ENCODE peak calls at places on chromosome 4, in four cellular contexts. One of them, this sample, is unnamed.

GRCh38 chr4:3413217-3413671 is 28.5 kb upstream of the HGFAC start:
- DNase-seq in K562: no peak
- DNase-seq in HepG2: no peak
- DNase-seq in H1: no peak
- DNase-seq in this sample: no peak

GRCh38 chr4:57037982-57038604 is 59.4 kb downstream of the POLR2B start:
- DNase-seq in K562: peak
- DNase-seq in HepG2: peak
- DNase-seq in H1: peak
- DNase-seq in this sample: peak

GRCh38 chr4:140427104-140427918 is at the start of gene CLGN:
- DNase-seq in K562: peak
- DNase-seq in HepG2: peak
- DNase-seq in H1: peak
- DNase-seq in this sample: peak

GRCh38 chr4:74654230-74654681 is 140.1 kb downstream of the BTC start:
- DNase-seq in K562: no peak
- DNase-seq in HepG2: peak
- DNase-seq in H1: no peak
- DNase-seq in this sample: peak

GRCh38 chr4:8136529-8136928 is 22.1 kb downstream of the ABLIM2 start:
- DNase-seq in K562: no peak
- DNase-seq in HepG2: no peak
- DNase-seq in H1: no peak
- DNase-seq in this sample: no peak

GRCh38 chr4:141656031-141656430 is 19.6 kb downstream of the IL15 start:
- DNase-seq in K562: no peak
- DNase-seq in HepG2: no peak
- DNase-seq in H1: no peak
- DNase-seq in this sample: no peak

GRCh38 chr4:153234923-153235322 is 30.7 kb downstream of the TRIM2 start:
- DNase-seq in K562: no peak
- DNase-seq in HepG2: no peak
- DNase-seq in H1: no peak
- DNase-seq in this sample: no peak

GRCh38 chr4:77047037-77047436 is 28.8 kb downstream of the CCNI start:
- DNase-seq in K562: peak
- DNase-seq in HepG2: peak
- DNase-seq in H1: no peak
- DNase-seq in this sample: no peak

GRCh38 chr4:8613421-8614364 is 21.1 kb downstream of the CPZ start:
- DNase-seq in K562: no peak
- DNase-seq in HepG2: no peak
- DNase-seq in H1: no peak
- DNase-seq in this sample: no peak

GRCh38 chr4:74793757-74794340 is 474 bp downstream of the BTC start:
- DNase-seq in K562: no peak
- DNase-seq in HepG2: peak
- DNase-seq in H1: peak
- DNase-seq in this sample: peak

GRCh38 chr4:128665514-128665913 is 144.0 kb upstream of the JADE1 start:
- DNase-seq in K562: no peak
- DNase-seq in HepG2: no peak
- DNase-seq in H1: no peak
- DNase-seq in this sample: no peak

GRCh38 chr4:97479388-97479787 is 663.9 kb downstream of the STPG2 start:
- DNase-seq in K562: no peak
- DNase-seq in HepG2: no peak
- DNase-seq in H1: no peak
- DNase-seq in this sample: no peak

GRCh38 chr4:168710353-168710946 is 213.6 kb downstream of the PALLD start:
- DNase-seq in K562: peak
- DNase-seq in HepG2: peak
- DNase-seq in H1: no peak
- DNase-seq in this sample: peak

GRCh38 chr4:110106946-110107325 is 91.5 kb downstream of the ELOVL6 start:
- DNase-seq in K562: no peak
- DNase-seq in HepG2: peak
- DNase-seq in H1: no peak
- DNase-seq in this sample: peak

GRCh38 chr4:45663495-45664148 is 460.2 kb downstream of the GABRG1 start:
- DNase-seq in K562: no peak
- DNase-seq in HepG2: no peak
- DNase-seq in H1: no peak
- DNase-seq in this sample: no peak

GRCh38 chr4:130249002-130249401 is 1153.0 kb downstream of the C4orf33 start:
- DNase-seq in K562: no peak
- DNase-seq in HepG2: no peak
- DNase-seq in H1: peak
- DNase-seq in this sample: no peak

GRCh38 chr4:24266014-24266413 is 318.3 kb downstream of the DHX15 start:
- DNase-seq in K562: no peak
- DNase-seq in HepG2: no peak
- DNase-seq in H1: no peak
- DNase-seq in this sample: no peak

DNA sequence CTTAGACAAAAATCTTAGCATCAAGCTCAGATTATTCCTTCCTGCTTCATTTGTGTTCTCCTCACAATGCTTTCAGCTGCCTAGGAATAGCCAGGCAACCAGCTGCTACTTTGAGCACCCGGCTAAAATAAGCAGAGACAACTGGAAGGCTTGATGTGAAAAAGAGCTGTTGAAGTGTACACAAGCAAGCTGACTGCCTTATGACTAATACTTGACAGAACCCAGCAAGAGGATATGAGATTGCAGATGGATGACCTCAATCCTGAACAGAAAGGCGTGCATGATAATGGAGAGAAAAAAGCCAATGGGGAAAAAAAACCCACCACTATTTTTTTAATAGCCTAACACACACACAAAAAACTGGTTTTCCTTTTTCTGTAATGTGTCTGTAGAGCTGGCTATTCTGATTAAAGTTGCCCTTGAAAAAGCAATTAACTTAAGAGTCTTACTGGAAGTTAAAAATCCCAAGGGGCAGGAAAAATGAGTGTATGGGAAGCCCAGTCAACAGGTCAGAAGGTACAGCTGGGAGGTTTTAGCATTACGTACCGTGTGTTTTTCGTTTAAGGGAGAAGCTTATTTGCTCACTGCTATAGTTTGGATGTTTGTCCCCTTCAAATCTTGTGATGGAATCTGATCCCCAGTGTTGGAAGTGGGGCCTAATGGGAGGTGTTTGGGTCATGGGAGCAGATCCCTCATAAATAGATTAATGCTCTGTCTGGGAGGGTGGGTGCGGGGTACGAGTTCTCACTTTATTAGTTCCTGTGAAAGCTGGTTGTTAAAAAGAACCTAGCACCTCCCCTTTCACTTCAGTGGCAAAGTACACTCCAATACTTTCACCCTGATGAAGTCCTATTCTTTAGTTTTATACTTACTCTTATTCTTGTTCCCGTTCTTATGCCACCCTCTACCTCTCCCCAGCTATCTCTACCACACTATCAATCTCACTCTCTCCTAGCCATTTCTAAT is 37.1 kb upstream of the HERC6 start:
- DNase-seq in K562: no peak
- DNase-seq in HepG2: peak
- DNase-seq in H1: no peak
- DNase-seq in this sample: peak
- TF ChIP-seq PHF8 in K562: no peak
- TF ChIP-seq PHF8 in HepG2: no peak
- TF ChIP-seq PHF8 in H1: no peak
- TF ChIP-seq PHF8 in this sample: no peak

GRCh38 chr4:175127314-175127713 is 209.2 kb downstream of the ADAM29 start:
- DNase-seq in K562: no peak
- DNase-seq in HepG2: no peak
- DNase-seq in H1: no peak
- DNase-seq in this sample: no peak
- TF ChIP-seq PHF8 in K562: no peak
- TF ChIP-seq PHF8 in HepG2: no peak
- TF ChIP-seq PHF8 in H1: no peak
- TF ChIP-seq PHF8 in this sample: no peak

DNA sequence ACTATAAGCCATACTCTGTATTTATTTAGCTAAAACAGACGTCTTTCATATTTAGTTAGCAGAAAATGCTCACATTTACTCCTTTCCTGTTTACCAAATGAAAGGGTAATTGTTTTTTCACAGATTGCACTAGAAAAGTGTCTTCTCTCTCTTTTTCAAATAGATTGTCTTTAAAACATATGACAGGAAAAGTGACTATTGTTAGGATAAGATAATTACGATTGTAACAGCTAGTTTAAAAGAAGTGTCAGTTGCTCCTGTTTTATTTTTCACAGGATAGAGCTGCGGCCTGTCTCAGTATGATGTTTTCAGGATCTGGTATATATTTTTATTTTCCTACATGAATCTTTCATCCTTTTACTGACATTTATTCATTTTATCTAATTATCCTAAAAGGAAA is 353.5 kb downstream of the FBXO8 start:
- DNase-seq in K562: no peak
- DNase-seq in HepG2: no peak
- DNase-seq in H1: no peak
- DNase-seq in this sample: no peak
- TF ChIP-seq PHF8 in K562: no peak
- TF ChIP-seq PHF8 in HepG2: no peak
- TF ChIP-seq PHF8 in H1: no peak
- TF ChIP-seq PHF8 in this sample: no peak

GRCh38 chr4:184764601-184765000 is 30.7 kb upstream of the CENPU start:
- DNase-seq in K562: no peak
- DNase-seq in HepG2: no peak
- DNase-seq in H1: no peak
- DNase-seq in this sample: no peak

GRCh38 chr4:184766421-184766820 is 32.5 kb upstream of the CENPU start:
- DNase-seq in K562: no peak
- DNase-seq in HepG2: no peak
- DNase-seq in H1: no peak
- DNase-seq in this sample: no peak

GRCh38 chr4:184768296-184768695 is 34.4 kb upstream of the CENPU start:
- DNase-seq in K562: no peak
- DNase-seq in HepG2: no peak
- DNase-seq in H1: no peak
- DNase-seq in this sample: no peak

GRCh38 chr4:184765473-184766346 is 31.8 kb upstream of the CENPU start:
- DNase-seq in K562: peak
- DNase-seq in HepG2: no peak
- DNase-seq in H1: no peak
- DNase-seq in this sample: no peak

GRCh38 chr4:184769285-184769825 is 35.5 kb upstream of the CENPU start:
- DNase-seq in K562: no peak
- DNase-seq in HepG2: no peak
- DNase-seq in H1: no peak
- DNase-seq in this sample: no peak
- TF ChIP-seq PHF8 in K562: no peak
- TF ChIP-seq PHF8 in HepG2: no peak
- TF ChIP-seq PHF8 in H1: no peak
- TF ChIP-seq PHF8 in this sample: no peak

GRCh38 chr4:146308951-146309350 is 94.6 kb downstream of the REELD1 start:
- DNase-seq in K562: no peak
- DNase-seq in HepG2: no peak
- DNase-seq in H1: no peak
- DNase-seq in this sample: no peak
- TF ChIP-seq PHF8 in K562: no peak
- TF ChIP-seq PHF8 in HepG2: no peak
- TF ChIP-seq PHF8 in H1: no peak
- TF ChIP-seq PHF8 in this sample: no peak

DNA sequence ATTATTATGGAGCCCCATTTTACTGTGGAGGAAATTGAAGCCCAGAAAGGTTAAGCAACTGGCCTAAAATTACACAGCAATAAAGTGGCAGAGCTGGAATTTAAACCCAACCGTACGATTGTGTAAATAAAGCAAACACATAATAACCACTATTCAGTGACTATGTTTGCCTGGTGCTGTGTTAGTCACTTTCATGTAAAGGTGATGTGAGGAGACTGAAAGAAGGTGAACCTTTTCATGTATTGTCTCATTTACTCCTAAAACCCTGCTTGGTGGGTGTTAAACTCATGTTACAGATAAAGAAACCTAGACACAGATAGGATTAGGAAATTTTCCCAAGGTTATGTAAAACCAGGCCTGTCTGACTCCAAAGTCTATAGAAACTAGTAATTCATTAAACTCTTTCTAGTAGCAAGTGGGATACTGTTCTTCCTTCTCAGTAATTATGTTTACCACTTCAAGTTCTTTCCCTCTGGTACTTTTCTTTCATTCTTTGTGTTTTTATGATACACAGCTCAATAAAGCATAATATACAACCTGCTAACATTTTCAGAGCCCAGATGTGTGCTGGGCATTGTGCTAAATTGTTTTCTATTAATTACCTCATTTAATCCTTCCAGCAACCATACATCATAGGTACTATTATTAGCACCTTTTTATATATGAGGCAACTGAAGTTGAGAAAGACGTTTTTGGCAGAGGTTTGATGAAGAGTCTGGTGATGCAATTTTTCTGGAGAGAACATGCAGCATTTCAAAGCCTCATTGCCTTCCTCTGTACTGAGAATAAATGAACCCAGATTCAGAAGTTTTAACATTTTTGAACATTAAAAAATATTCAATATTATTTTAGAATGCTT is 202.7 kb downstream of the SPRY1 start:
- DNase-seq in K562: no peak
- DNase-seq in HepG2: peak
- DNase-seq in H1: no peak
- DNase-seq in this sample: no peak
- TF ChIP-seq PHF8 in K562: no peak
- TF ChIP-seq PHF8 in HepG2: no peak
- TF ChIP-seq PHF8 in H1: no peak
- TF ChIP-seq PHF8 in this sample: no peak

GRCh38 chr4:70715097-70715496 is 6.7 kb upstream of the RUFY3 start:
- DNase-seq in K562: no peak
- DNase-seq in HepG2: no peak
- DNase-seq in H1: no peak
- DNase-seq in this sample: no peak
- TF ChIP-seq PHF8 in K562: no peak
- TF ChIP-seq PHF8 in HepG2: no peak
- TF ChIP-seq PHF8 in H1: no peak
- TF ChIP-seq PHF8 in this sample: no peak

GRCh38 chr4:85741921-85742591 is 267.1 kb downstream of the ARHGAP24 start:
- DNase-seq in K562: peak
- DNase-seq in HepG2: no peak
- DNase-seq in H1: no peak
- DNase-seq in this sample: no peak
- TF ChIP-seq PHF8 in K562: no peak
- TF ChIP-seq PHF8 in HepG2: no peak
- TF ChIP-seq PHF8 in H1: no peak
- TF ChIP-seq PHF8 in this sample: no peak

DNA sequence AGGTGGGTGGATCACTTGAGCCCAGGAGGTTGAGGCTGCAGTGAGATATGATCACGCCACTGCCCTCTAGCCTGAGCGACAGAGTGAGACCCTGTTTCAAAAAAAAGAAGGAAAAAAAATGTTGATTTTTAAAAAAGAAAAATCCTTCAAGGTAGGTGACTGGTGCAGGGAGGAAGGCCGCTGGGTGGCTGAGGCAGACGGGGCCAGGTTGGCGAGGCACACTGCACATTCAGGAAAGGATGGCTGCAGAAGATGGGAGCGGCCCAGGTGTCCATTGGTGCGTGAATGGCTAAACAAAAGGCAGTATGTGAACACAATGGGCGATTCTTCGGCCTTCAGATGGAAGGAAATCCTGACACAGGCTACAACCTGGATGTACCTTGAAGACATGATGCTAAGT is 30.4 kb downstream of the DCTD start:
- DNase-seq in K562: no peak
- DNase-seq in HepG2: no peak
- DNase-seq in H1: no peak
- DNase-seq in this sample: no peak
- TF ChIP-seq PHF8 in K562: no peak
- TF ChIP-seq PHF8 in HepG2: no peak
- TF ChIP-seq PHF8 in H1: no peak
- TF ChIP-seq PHF8 in this sample: no peak